ENCODE peak calls at places on chromosomes 12 and 14, in nine cellular contexts. P is AG10803; T is foreskin fibroblast; J is astrocyte of the spinal cord; F is heart right ventricle; Q is CD8-positive, alpha-beta T cell; R is ascending aorta; C is fibroblast of mammary gland; W is fibroblast of villous mesenchyme. K is an unnamed sample.

GRCh38 chr12:44960856-44961255 is 84.7 kb upstream of the NELL2 start:
- DNase-seq in P (no peak), T (no peak), J (no peak), F (no peak), Q (no peak), R (no peak), C (no peak), W (no peak), K (no peak)

GRCh38 chr12:43816168-43816567 is 10.1 kb upstream of the TWF1 start:
- DNase-seq in P (no peak), T (no peak), J (no peak), F (no peak), Q (no peak), R (no peak), C (peak), W (no peak), K (no peak)

GRCh38 chr12:64747681-64748080 is 11.5 kb downstream of the GNS start:
- DNase-seq in P (no peak), T (peak), J (peak), F (no peak), Q (no peak), R (no peak), C (peak), W (no peak), K (peak)

GRCh38 chr12:9796346-9796745 is 30.9 kb upstream of the KLRF1 start:
- DNase-seq in P (no peak), T (no peak), J (no peak), F (no peak), Q (no peak), R (no peak), C (no peak), W (no peak), K (no peak)

GRCh38 chr12:109131522-109132050 is 15.2 kb downstream of the ACACB start:
- DNase-seq in P (peak), T (no peak), J (no peak), F (peak), Q (no peak), R (no peak), C (no peak), W (no peak), K (no peak)

GRCh38 chr12:23831739-23832138 is 117.7 kb downstream of the SOX5 start:
- DNase-seq in P (no peak), T (no peak), J (no peak), F (no peak), Q (no peak), R (no peak), C (no peak), W (no peak), K (no peak)

GRCh38 chr12:95336387-95337067 is 118.9 kb downstream of the VEZT start:
- DNase-seq in P (peak), T (peak), J (peak), F (peak), Q (no peak), R (peak), C (peak), W (peak), K (peak)

GRCh38 chr12:4441355-4442330 is 4.0 kb downstream of the FGF6 start:
- DNase-seq in P (no peak), T (no peak), J (peak), F (no peak), Q (no peak), R (no peak), C (no peak), W (no peak), K (peak)

GRCh38 chr14:68718033-68718725 is 74.7 kb downstream of the ZFP36L1 start:
- DNase-seq in P (no peak), T (no peak), J (no peak), F (no peak), Q (no peak), R (no peak), C (no peak), W (no peak), K (peak)
- TF ChIP-seq CTCF in P (peak), T (peak), J (peak), F (no peak), Q (no peak), R (no peak), C (peak), W (peak), K (peak)

DNA sequence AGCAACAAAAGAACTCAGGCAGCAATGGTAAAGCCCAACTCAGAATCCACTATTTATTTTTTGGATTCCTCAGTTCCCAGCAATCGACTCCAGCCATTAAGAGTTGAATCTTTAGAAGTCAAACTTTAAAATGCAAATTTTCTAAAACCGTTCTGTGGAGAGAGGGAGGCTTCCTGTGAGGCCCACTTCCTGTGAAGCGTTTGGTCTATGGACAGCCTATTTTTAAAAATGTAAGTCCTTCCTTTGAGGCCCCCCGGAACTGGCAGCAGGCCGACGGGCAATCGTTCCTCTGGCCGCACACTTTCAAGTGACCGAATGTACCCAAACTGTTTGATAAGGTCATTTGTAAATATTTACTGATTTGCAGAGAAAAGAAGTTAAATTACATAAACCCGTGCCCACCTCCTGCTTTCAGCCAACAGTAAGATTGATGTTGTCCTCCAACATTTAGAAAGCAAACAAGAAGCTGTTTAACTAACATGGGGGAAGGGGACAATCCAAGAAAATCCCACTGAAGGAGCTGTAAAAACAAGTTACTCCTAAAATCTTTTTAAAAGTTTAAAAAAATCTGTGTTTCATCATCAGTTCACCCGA is 65.6 kb downstream of the FOXN3 start:
- DNase-seq in P (peak), T (no peak), J (peak), F (no peak), Q (no peak), R (no peak), C (no peak), W (no peak), K (peak)
- H3K4me3 ChIP-seq in P (no peak), T (no peak), J (no peak), F (no peak), Q (peak), R (peak), C (no peak), W (no peak), K (no peak)

GRCh38 chr14:69879175-69880047 is at the start of gene SMOC1:
- DNase-seq in P (no peak), T (peak), J (peak), F (peak), Q (no peak), R (no peak), C (peak), W (no peak), K (peak)

GRCh38 chr14:69876221-69876847 is 2.9 kb upstream of the SMOC1 start:
- DNase-seq in P (peak), T (no peak), J (no peak), F (no peak), Q (no peak), R (no peak), C (no peak), W (no peak), K (no peak)

GRCh38 chr14:69878251-69878650 is 965 bp upstream of the SMOC1 start:
- DNase-seq in P (no peak), T (no peak), J (no peak), F (no peak), Q (no peak), R (no peak), C (no peak), W (no peak), K (no peak)

GRCh38 chr14:69876848-69877306 is 2.3 kb upstream of the SMOC1 start:
- DNase-seq in P (no peak), T (no peak), J (no peak), F (no peak), Q (no peak), R (no peak), C (no peak), W (no peak), K (no peak)

DNA sequence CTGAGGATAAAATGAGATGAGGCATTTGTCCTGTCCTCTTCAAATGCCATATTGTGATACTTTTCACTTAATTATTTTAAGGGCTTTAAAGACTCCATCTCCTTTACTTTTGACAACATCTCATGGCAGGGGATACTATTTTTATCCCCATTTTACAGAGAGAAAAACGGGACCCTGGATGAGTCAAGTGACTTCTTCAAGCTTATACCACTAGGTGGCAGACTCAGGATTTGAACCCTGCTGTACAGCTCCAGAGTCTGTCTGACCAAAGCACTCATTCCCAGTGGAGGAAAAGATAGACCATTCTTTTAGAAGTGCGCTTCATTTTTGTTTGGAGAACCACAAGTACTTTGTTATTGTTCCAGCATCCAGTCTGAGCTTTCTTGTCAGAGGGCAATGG is 1.7 kb upstream of the SMOC1 start:
- DNase-seq in P (no peak), T (no peak), J (peak), F (no peak), Q (no peak), R (no peak), C (peak), W (peak), K (peak)
- TF ChIP-seq CTCF in P (peak), T (peak), J (peak), F (no peak), Q (no peak), R (no peak), C (peak), W (peak), K (peak)

GRCh38 chr12:122975790-122976647 is 975 bp downstream of the OGFOD2 start:
- DNase-seq in P (no peak), T (no peak), J (no peak), F (no peak), Q (no peak), R (no peak), C (no peak), W (no peak), K (peak)

GRCh38 chr12:122974892-122975789 is at the start of gene OGFOD2:
- DNase-seq in P (peak), T (peak), J (peak), F (peak), Q (peak), R (peak), C (peak), W (peak), K (peak)

GRCh38 chr12:122977655-122978392 is 2.7 kb upstream of the ARL6IP4 start:
- DNase-seq in P (no peak), T (no peak), J (no peak), F (no peak), Q (no peak), R (no peak), C (no peak), W (no peak), K (no peak)

GRCh38 chr12:122977153-122977552 is 2.1 kb downstream of the OGFOD2 start:
- DNase-seq in P (no peak), T (no peak), J (no peak), F (no peak), Q (no peak), R (no peak), C (no peak), W (no peak), K (no peak)

DNA sequence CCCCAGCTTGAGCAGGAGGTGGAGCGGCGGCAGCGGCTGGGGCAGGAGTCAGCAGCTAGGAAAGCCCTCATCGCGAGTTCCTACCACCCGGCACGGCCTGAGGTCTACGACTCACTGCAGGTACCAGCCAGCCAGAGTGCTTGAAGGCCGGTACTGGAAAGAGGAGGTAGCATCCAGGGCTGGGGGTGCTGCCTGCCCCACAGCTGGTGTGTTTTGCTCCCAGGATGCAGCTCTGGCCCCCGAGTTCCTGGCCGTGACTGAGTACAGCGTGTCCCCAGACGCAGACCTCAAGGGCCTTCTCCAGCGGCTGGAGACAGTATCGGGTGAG is 1.6 kb downstream of the OGFOD2 start:
- DNase-seq in P (no peak), T (no peak), J (no peak), F (no peak), Q (no peak), R (no peak), C (no peak), W (no peak), K (no peak)
- H3K4me3 ChIP-seq in P (peak), T (no peak), J (no peak), F (no peak), Q (no peak), R (peak), C (no peak), W (no peak), K (no peak)

GRCh38 chr12:6753772-6754356 is 923 bp upstream of the MLF2 start:
- DNase-seq in P (no peak), T (no peak), J (no peak), F (no peak), Q (no peak), R (no peak), C (peak), W (no peak), K (no peak)

GRCh38 chr12:6751767-6752166 is 1.2 kb downstream of the MLF2 start:
- DNase-seq in P (no peak), T (no peak), J (no peak), F (no peak), Q (no peak), R (no peak), C (no peak), W (no peak), K (no peak)

GRCh38 chr12:6752931-6753771 is at the start of gene MLF2:
- DNase-seq in P (peak), T (peak), J (peak), F (peak), Q (peak), R (peak), C (peak), W (peak), K (peak)

GRCh38 chr12:6750506-6750905 is 2.4 kb downstream of the MLF2 start:
- DNase-seq in P (no peak), T (no peak), J (no peak), F (no peak), Q (no peak), R (no peak), C (no peak), W (no peak), K (no peak)

DNA sequence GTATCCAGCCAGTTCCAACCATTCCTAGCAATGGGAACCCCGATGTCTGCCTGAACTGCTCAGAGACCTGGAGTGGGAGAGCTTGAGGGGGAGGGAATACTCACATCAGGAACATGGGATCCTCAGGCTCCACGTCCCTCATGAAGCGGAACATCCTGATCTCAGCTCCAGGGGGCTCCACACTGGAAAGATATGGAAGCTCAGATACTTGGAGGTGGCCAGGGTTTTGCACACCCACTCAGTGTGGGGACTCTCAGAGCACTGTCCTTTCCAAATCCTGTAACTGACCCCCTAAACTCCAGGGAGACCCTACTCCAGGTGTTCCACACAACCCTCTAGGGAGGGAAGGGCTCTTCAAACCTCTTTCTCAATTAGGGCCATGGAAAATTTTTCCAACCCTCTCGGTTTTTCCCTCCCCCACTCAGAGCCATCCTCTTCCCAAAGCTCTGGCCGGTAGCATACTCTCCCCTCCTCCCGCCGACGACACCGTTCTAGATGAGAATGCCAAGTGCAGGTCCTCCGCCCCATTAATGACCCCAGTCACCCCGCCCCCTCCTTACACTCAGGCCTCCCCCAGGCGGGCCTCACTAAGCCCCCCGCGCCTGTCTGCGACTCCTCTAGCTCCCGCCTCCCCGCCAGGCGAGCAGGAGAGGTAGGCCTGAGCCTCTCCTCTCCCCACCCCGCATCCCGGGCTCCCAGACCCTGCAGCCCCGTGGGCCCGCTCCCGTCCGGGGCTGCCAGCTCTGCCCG is 585 bp downstream of the MLF2 start:
- DNase-seq in P (peak), T (no peak), J (peak), F (no peak), Q (no peak), R (no peak), C (peak), W (peak), K (peak)
- TF ChIP-seq CTCF in P (peak), T (peak), J (peak), F (no peak), Q (no peak), R (no peak), C (peak), W (peak), K (peak)

DNA sequence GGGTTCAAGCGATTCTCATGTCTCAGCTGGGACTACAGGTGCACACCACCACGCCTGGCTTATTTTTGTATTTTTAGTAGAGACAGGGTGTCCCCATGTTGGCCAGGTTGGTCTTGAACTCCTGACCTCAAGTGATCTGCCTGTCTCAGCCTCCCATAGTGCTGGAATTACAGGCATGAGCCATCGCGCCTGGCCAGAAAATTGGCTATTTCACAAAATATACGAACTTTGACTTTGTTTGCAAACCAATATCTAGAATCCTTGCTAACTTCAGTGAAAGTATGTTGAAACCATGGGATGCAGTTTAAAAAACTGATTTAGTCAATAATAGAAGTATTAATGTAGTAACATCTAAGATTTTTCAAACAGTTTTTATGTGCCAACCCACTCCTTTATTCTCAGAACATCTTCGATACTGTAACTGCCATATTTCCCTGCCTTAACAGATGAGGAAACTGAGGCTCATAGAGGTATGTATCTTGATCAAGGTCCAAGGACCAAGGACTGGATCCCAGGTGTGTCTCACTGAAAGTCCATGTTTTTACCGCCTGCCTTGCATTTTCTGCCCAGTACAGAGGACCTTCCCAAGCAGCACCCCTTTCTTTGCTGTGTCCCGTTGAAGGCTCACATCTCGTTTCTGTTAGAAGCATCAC is 54.5 kb downstream of the SMOC1 start:
- DNase-seq in P (no peak), T (no peak), J (no peak), F (no peak), Q (no peak), R (no peak), C (no peak), W (no peak), K (peak)
- H3K4me3 ChIP-seq in P (no peak), T (no peak), J (no peak), F (no peak), Q (no peak), R (no peak), C (no peak), W (no peak), K (no peak)

DNA sequence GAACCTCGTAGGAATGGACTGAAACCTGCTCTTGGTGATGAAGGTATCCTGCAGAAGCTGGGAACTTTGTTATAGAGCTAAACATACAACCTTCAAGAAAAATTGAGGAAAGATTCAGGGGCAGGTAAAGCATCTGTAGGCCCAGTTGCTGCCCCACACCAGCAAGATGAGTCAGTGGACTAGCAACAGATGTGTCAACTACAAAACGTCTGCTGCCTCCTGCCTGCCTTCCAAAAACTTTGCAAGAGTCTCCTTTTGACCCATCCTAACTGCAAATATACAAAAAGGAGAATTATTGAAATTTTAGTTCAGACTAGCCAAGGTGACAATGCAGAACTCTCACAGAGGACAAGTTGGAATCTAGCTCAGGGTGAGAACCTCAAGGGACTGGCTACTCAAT is 60.9 kb upstream of the TMTC1 start:
- DNase-seq in P (no peak), T (peak), J (no peak), F (no peak), Q (no peak), R (no peak), C (peak), W (peak), K (peak)
- TF ChIP-seq CTCF in P (no peak), T (no peak), J (no peak), F (no peak), Q (no peak), R (no peak), C (peak), W (peak), K (peak)